ENCODE peak calls at places on chromosomes 7 and 10, in eight cellular contexts. Q is cardiac fibroblast, T is HepG2, P is brain microvascular endothelial cell, Z is uterus, R is NB4, I is OCI-LY7, Y is fibroblast of villous mesenchyme. G is an unnamed sample.

GRCh38 chr10:70266056-70266455 is 17.7 kb downstream of the NPFFR1 start:
- DNase-seq in Q (no peak), T (no peak), P (no peak), Z (no peak), R (no peak), I (no peak), Y (no peak), G (no peak)

GRCh38 chr10:57979466-57979865 is 288.2 kb downstream of the IPMK start:
- DNase-seq in Q (peak), T (no peak), P (peak), Z (no peak), R (peak), I (no peak), Y (peak), G (no peak)

GRCh38 chr7:54885285-54885684 is 126.3 kb upstream of the SEC61G start:
- DNase-seq in Q (no peak), T (no peak), P (no peak), Z (no peak), R (no peak), I (no peak), Y (no peak), G (no peak)

GRCh38 chr7:26681819-26682418 is 182.5 kb downstream of the SKAP2 start:
- DNase-seq in Q (peak), T (no peak), P (no peak), Z (no peak), R (peak), I (peak), Y (peak), G (no peak)

GRCh38 chr7:107874605-107875446 is 16.2 kb upstream of the DLD start:
- DNase-seq in Q (peak), T (peak), P (peak), Z (peak), R (peak), I (peak), Y (peak), G (no peak)

GRCh38 chr7:107029061-107029763 is 15.3 kb upstream of the PRKAR2B start:
- DNase-seq in Q (peak), T (no peak), P (no peak), Z (no peak), R (peak), I (no peak), Y (peak), G (no peak)

GRCh38 chr7:10973942-10974716 is 457 bp downstream of the PHF14 start:
- DNase-seq in Q (peak), T (peak), P (peak), Z (no peak), R (peak), I (peak), Y (peak), G (no peak)

GRCh38 chr7:11192506-11192905 is 218.8 kb downstream of the PHF14 start:
- DNase-seq in Q (peak), T (no peak), P (peak), Z (no peak), R (no peak), I (no peak), Y (peak), G (no peak)

GRCh38 chr10:117670116-117670515 is 127.6 kb downstream of the EMX2 start:
- DNase-seq in Q (no peak), T (no peak), P (no peak), Z (no peak), R (no peak), I (no peak), Y (no peak), G (no peak)

GRCh38 chr7:24834150-24834798 is 77.0 kb upstream of the GSDME start:
- DNase-seq in Q (no peak), T (no peak), P (no peak), Z (no peak), R (no peak), I (no peak), Y (no peak), G (peak)

GRCh38 chr7:33706666-33707194 is 198.6 kb upstream of the BMPER start:
- DNase-seq in Q (no peak), T (no peak), P (no peak), Z (no peak), R (no peak), I (no peak), Y (no peak), G (no peak)

GRCh38 chr7:77415822-77416620 is at the start of gene GSAP:
- DNase-seq in Q (peak), T (no peak), P (no peak), Z (peak), R (peak), I (no peak), Y (peak), G (peak)

GRCh38 chr10:126425473-126426065 is 37.3 kb upstream of the ADAM12 start:
- DNase-seq in Q (peak), T (no peak), P (no peak), Z (no peak), R (no peak), I (no peak), Y (peak), G (no peak)

GRCh38 chr10:46283945-46284285 is 2.9 kb upstream of the ANTXRL start:
- DNase-seq in Q (no peak), T (no peak), P (no peak), Z (no peak), R (no peak), I (no peak), Y (no peak), G (no peak)

GRCh38 chr7:69814421-69814962 is 216.2 kb downstream of the AUTS2 start:
- DNase-seq in Q (no peak), T (no peak), P (no peak), Z (no peak), R (peak), I (no peak), Y (no peak), G (no peak)

GRCh38 chr7:130297628-130298027 is 4.7 kb downstream of the CPA4 start:
- DNase-seq in Q (no peak), T (no peak), P (no peak), Z (no peak), R (no peak), I (no peak), Y (no peak), G (no peak)

GRCh38 chr10:123579675-123580074 is 86.5 kb upstream of the GPR26 start:
- DNase-seq in Q (no peak), T (no peak), P (no peak), Z (no peak), R (no peak), I (no peak), Y (no peak), G (no peak)

GRCh38 chr10:71359364-71360046 is 37.2 kb upstream of the CDH23 start:
- DNase-seq in Q (no peak), T (no peak), P (no peak), Z (peak), R (peak), I (no peak), Y (peak), G (peak)

GRCh38 chr7:126578338-126578737 is 674.4 kb downstream of the GRM8 start:
- DNase-seq in Q (no peak), T (no peak), P (no peak), Z (no peak), R (no peak), I (no peak), Y (no peak), G (no peak)

GRCh38 chr10:98055875-98056516 is 25.6 kb upstream of the CRTAC1 start:
- DNase-seq in Q (peak), T (no peak), P (peak), Z (no peak), R (peak), I (peak), Y (peak), G (no peak)

GRCh38 chr10:65941098-65941655 is 984.7 kb upstream of the LRRTM3 start:
- DNase-seq in Q (no peak), T (peak), P (peak), Z (no peak), R (no peak), I (no peak), Y (no peak), G (no peak)

GRCh38 chr10:116752969-116753665 is 10.8 kb upstream of the HSPA12A start:
- DNase-seq in Q (no peak), T (no peak), P (no peak), Z (no peak), R (no peak), I (no peak), Y (no peak), G (no peak)

GRCh38 chr10:100531761-100532160 is 2.1 kb upstream of the NDUFB8 start:
- DNase-seq in Q (no peak), T (no peak), P (no peak), Z (no peak), R (no peak), I (no peak), Y (no peak), G (no peak)

GRCh38 chr7:50502001-50502684 is 52.0 kb upstream of the FIGNL1 start:
- DNase-seq in Q (peak), T (no peak), P (peak), Z (peak), R (no peak), I (no peak), Y (peak), G (no peak)

GRCh38 chr10:74058658-74059057 is 60.7 kb downstream of the VCL start:
- DNase-seq in Q (no peak), T (peak), P (no peak), Z (no peak), R (peak), I (peak), Y (no peak), G (no peak)

GRCh38 chr7:77908664-77909063 is 110.1 kb downstream of the PHTF2 start:
- DNase-seq in Q (no peak), T (no peak), P (no peak), Z (no peak), R (no peak), I (no peak), Y (no peak), G (no peak)

GRCh38 chr7:92633211-92633906 is 43.2 kb upstream of the FAM133B start:
- DNase-seq in Q (peak), T (peak), P (peak), Z (peak), R (peak), I (no peak), Y (peak), G (no peak)

GRCh38 chr10:7606977-7607404 is 59.8 kb downstream of the ITIH5 start:
- DNase-seq in Q (peak), T (no peak), P (no peak), Z (no peak), R (no peak), I (no peak), Y (no peak), G (no peak)

GRCh38 chr7:75958802-75959543 is 35.4 kb downstream of the TMEM120A start:
- DNase-seq in Q (no peak), T (peak), P (no peak), Z (no peak), R (no peak), I (no peak), Y (peak), G (no peak)

GRCh38 chr7:50431316-50431715 is 18.8 kb downstream of the FIGNL1 start:
- DNase-seq in Q (no peak), T (no peak), P (no peak), Z (no peak), R (no peak), I (no peak), Y (no peak), G (no peak)

GRCh38 chr7:123609883-123610239 is 8.2 kb downstream of the ASB15 start:
- DNase-seq in Q (no peak), T (no peak), P (no peak), Z (no peak), R (no peak), I (no peak), Y (no peak), G (no peak)

GRCh38 chr7:123616244-123616643 is 14.6 kb downstream of the ASB15 start:
- DNase-seq in Q (no peak), T (no peak), P (no peak), Z (no peak), R (no peak), I (no peak), Y (peak), G (no peak)

GRCh38 chr7:123612024-123612423 is 10.4 kb downstream of the ASB15 start:
- DNase-seq in Q (no peak), T (peak), P (no peak), Z (no peak), R (no peak), I (no peak), Y (peak), G (no peak)

DNA sequence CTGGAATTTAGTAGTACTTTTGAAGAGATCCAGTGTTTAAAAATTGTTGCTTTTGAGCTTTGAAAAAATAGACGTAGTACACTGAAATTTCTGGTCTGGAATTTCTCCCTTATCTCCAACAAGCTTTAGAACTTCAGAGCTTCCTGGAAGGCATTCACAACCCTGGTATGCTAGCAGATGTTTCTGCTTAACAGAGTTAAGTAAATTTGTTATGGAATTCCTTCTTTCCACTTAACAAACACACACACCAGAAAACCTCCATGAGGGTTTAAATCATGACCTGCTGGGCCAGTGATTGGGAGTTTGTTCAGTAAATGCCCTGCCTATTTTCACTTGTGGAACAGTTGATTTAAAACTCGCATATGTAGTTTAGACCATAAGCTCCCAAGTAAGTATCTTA is 13.7 kb downstream of the ASB15 start:
- DNase-seq in Q (peak), T (peak), P (peak), Z (no peak), R (no peak), I (no peak), Y (peak), G (no peak)
- H3K4me3 ChIP-seq in Q (no peak), T (no peak), P (no peak), Z (no peak), R (no peak), I (no peak), Y (no peak), G (no peak)

GRCh38 chr7:100975391-100975821 is 6.0 kb downstream of the MUC12 start:
- DNase-seq in Q (no peak), T (no peak), P (no peak), Z (no peak), R (no peak), I (no peak), Y (no peak), G (no peak)
- TF ChIP-seq CTCF in Q (no peak), T (no peak), P (no peak), Z (no peak), R (no peak), I (no peak), Y (no peak), G (no peak)

GRCh38 chr10:78215645-78216044 is 182.0 kb downstream of the RPS24 start:
- DNase-seq in Q (peak), T (no peak), P (peak), Z (peak), R (peak), I (no peak), Y (peak), G (no peak)
- H3K4me3 ChIP-seq in Q (no peak), T (no peak), P (no peak), Z (no peak), R (no peak), I (no peak), Y (no peak), G (no peak)

DNA sequence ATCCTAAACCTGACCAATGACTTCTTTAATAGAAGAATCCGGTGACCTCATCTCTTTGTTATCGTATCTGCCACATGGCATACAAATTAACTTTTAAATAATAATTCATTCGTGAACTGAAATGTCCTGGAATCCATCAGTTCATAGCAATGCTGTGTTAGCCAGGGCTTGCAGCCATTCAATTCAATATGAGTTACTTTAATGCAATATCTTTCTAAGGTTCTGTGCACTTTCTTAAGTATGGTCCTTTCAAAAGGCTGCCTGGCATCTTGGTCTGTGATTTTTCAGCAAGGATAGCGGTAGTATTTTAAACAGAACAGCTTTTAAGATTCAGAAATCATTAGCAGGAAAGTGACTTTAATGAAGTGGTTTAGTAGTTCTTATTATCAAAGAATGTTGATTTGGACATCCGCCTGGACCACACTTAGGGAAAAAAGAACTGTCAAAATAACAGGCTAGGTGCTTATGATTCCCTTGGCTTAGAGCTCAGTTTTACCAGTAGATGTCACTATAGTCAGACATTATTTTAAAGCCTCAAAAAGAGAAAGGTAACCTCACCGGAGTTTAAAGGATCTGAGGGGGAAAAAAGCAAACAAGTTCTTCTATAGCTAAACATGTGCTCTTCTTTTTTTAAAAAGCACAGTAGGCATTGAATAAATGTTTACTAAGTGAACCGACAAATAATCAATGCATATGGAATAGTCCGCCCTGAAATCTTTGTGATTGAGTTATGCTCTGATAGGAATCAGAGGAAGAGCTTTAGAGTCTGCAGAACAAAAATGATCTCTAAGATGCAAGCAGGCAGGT is 22.7 kb downstream of the SLC35G1 start:
- DNase-seq in Q (peak), T (peak), P (no peak), Z (no peak), R (peak), I (peak), Y (peak), G (no peak)
- TF ChIP-seq CTCF in Q (peak), T (peak), P (peak), Z (peak), R (peak), I (peak), Y (peak), G (peak)

GRCh38 chr10:132036153-132036886 is 29.4 kb upstream of the JAKMIP3 start:
- DNase-seq in Q (peak), T (no peak), P (no peak), Z (no peak), R (no peak), I (no peak), Y (peak), G (no peak)
- H3K4me3 ChIP-seq in Q (peak), T (peak), P (no peak), Z (peak), R (no peak), I (no peak), Y (peak), G (no peak)

GRCh38 chr10:12351447-12351846 is 2.1 kb downstream of the CAMK1D start:
- DNase-seq in Q (no peak), T (no peak), P (no peak), Z (no peak), R (no peak), I (no peak), Y (no peak), G (no peak)

GRCh38 chr10:12348870-12349627 is at the start of gene CAMK1D:
- DNase-seq in Q (peak), T (no peak), P (peak), Z (peak), R (peak), I (peak), Y (peak), G (peak)

GRCh38 chr10:12350925-12351324 is 1.6 kb downstream of the CAMK1D start:
- DNase-seq in Q (no peak), T (no peak), P (no peak), Z (no peak), R (no peak), I (no peak), Y (no peak), G (no peak)

GRCh38 chr10:12349628-12350166 is 350 bp downstream of the CAMK1D start:
- DNase-seq in Q (no peak), T (no peak), P (no peak), Z (no peak), R (no peak), I (no peak), Y (no peak), G (no peak)

GRCh38 chr10:12350167-12350872 is 973 bp downstream of the CAMK1D start:
- DNase-seq in Q (peak), T (peak), P (peak), Z (no peak), R (peak), I (peak), Y (peak), G (peak)
- TF ChIP-seq CTCF in Q (no peak), T (no peak), P (peak), Z (no peak), R (no peak), I (no peak), Y (no peak), G (no peak)

GRCh38 chr10:119543814-119544642 is 1.5 kb upstream of the RGS10 start:
- DNase-seq in Q (peak), T (no peak), P (no peak), Z (peak), R (no peak), I (no peak), Y (peak), G (no peak)
- H3K4me3 ChIP-seq in Q (no peak), T (peak), P (no peak), Z (peak), R (no peak), I (no peak), Y (peak), G (no peak)

G was measured in GM06990.